ENCODE peak calls at places on chromosome 5, in ten cellular contexts. O, H, I, A, P, B, E, S, N and X are unnamed samples. For H3K4me1, the result is how much of the 10 kb centered on the place peaks cover.

GRCh38 chr5:142472306-142472951 is 147.6 kb upstream of the SPRY4 start:
- DNase-seq in P (peak), E (peak), N (no peak), H (peak), A (no peak), S (no peak), O (peak), B (no peak), I (no peak), X (no peak)

GRCh38 chr5:138979684-138980275 is 104.6 kb upstream of the LRRTM2 start:
- DNase-seq in I (no peak), B (no peak), O (peak), A (no peak), N (no peak), H (no peak), P (no peak), E (no peak), S (no peak), X (no peak)

GRCh38 chr5:159402871-159403270 is 72.6 kb upstream of the IL12B start:
- DNase-seq in H (no peak), O (no peak), P (no peak), I (no peak), A (no peak), N (no peak), E (no peak), B (no peak), S (no peak), X (no peak)

GRCh38 chr5:67806647-67807046 is 408.9 kb upstream of the PIK3R1 start:
- DNase-seq in B (no peak), P (no peak), O (no peak), N (no peak), A (no peak), H (no peak), S (no peak), I (no peak), E (no peak), X (no peak)

GRCh38 chr5:74314906-74315305 is 325.6 kb downstream of the ENC1 start:
- DNase-seq in S (no peak), A (no peak), N (no peak), E (no peak), P (no peak), H (peak), O (no peak), B (no peak), I (no peak), X (no peak)

GRCh38 chr5:149114403-149115312 is 26.6 kb upstream of the ABLIM3 start:
- DNase-seq in E (peak), I (peak), P (peak), N (peak), A (no peak), S (peak), O (peak), B (peak), H (peak), X (no peak)

GRCh38 chr5:130066644-130067043 is 162.4 kb downstream of the CHSY3 start:
- DNase-seq in E (peak), N (peak), O (no peak), P (peak), B (no peak), I (peak), S (no peak), A (peak), H (no peak), X (no peak)

GRCh38 chr5:7941692-7942091 is 72.7 kb downstream of the MTRR start:
- DNase-seq in I (no peak), S (no peak), B (no peak), O (no peak), H (no peak), P (no peak), N (no peak), A (no peak), E (no peak), X (no peak)

GRCh38 chr5:15691536-15691935 is 191.6 kb downstream of the FBXL7 start:
- DNase-seq in B (no peak), O (no peak), S (no peak), A (no peak), H (no peak), I (no peak), E (no peak), P (peak), N (no peak), X (no peak)

GRCh38 chr5:74619308-74619707 is 21.2 kb downstream of the ENC1 start:
- DNase-seq in H (no peak), A (no peak), P (no peak), N (no peak), O (no peak), I (no peak), B (no peak), S (no peak), E (no peak), X (no peak)

GRCh38 chr5:174419523-174420132 is 304.8 kb upstream of the MSX2 start:
- DNase-seq in H (peak), N (peak), O (peak), P (peak), E (peak), S (peak), B (peak), A (peak), I (peak), X (peak)

GRCh38 chr5:65914644-65915196 is 11.7 kb upstream of the ERBIN start:
- DNase-seq in I (no peak), A (no peak), P (no peak), N (no peak), H (no peak), S (no peak), B (no peak), E (peak), O (no peak), X (no peak)

GRCh38 chr5:176723440-176723839 is 76.2 kb downstream of the TSPAN17 start:
- DNase-seq in S (no peak), A (no peak), P (no peak), B (no peak), E (no peak), H (no peak), N (no peak), I (no peak), O (no peak), X (no peak)

GRCh38 chr5:110752953-110753352 is 14.1 kb downstream of the SLC25A46 start:
- DNase-seq in P (no peak), O (no peak), E (no peak), N (no peak), B (no peak), I (no peak), A (no peak), S (no peak), H (no peak), X (no peak)
- H3K27ac ChIP-seq in P (no peak), O (no peak), E (no peak), N (no peak), B (no peak), I (no peak), A (no peak), S (no peak), H (no peak), X (no peak)

DNA sequence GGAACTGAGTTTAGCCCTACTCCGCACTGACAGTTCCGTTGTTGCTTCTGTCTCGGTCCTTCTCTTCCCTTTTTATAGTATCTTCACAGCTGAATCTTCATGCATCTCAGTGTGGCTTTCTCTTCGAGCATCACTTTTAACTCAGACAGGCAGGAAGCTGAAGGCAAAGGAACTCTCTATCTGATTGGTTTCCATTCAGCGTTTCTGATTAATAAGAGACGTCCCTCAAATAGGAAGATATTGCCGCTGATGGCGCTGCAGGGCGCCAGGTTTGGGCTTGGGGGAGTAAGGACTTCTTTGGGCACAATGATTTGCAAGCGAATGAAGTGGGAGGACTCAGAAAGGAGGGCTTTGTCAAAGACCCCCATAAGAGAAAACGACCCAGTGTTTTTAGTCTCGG is at the start of gene CDH9:
- DNase-seq in N (no peak), E (no peak), B (no peak), H (no peak), O (no peak), A (no peak), I (no peak), P (no peak), S (no peak), X (no peak)
- H3K4me1 ChIP-seq in N (under half), E (under half), B (under half), H (under half), O (under half), A (under half), I (under half), P (under half), S (under half), X (under half)

DNA sequence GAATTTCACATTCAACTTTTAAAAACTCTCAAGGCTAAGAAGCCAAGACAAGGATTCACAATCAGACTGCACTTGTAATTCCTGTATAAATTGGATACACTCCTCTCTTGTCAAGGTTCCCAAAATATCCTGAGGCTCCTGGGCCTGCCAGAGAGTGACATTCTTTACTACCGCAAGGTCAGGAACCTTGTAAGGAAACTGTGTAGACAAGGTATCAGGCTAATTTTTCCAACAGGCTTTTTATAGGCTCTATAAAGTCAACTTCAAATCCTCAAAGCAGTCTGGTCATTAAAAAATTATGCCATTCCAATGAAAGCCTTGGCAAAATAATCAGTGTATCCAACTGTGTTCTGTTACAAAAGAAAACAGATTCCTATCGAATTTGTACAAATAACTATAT is 15.5 kb upstream of the PAIP1 start:
- DNase-seq in S (no peak), I (no peak), P (peak), H (no peak), E (no peak), O (no peak), N (no peak), A (no peak), B (no peak), X (no peak)
- H3K27ac ChIP-seq in S (peak), I (peak), P (peak), H (no peak), E (no peak), O (no peak), N (peak), A (peak), B (no peak), X (no peak)

GRCh38 chr5:172745836-172746235 is 25.2 kb downstream of the DUSP1 start:
- DNase-seq in B (no peak), H (no peak), E (no peak), N (no peak), O (no peak), P (no peak), I (no peak), S (no peak), A (no peak), X (no peak)
- H3K4me1 ChIP-seq in B (under half), H (under half), E (under half), N (under half), O (under half), P (under half), I (under half), S (under half), A (under half), X (under half)

DNA sequence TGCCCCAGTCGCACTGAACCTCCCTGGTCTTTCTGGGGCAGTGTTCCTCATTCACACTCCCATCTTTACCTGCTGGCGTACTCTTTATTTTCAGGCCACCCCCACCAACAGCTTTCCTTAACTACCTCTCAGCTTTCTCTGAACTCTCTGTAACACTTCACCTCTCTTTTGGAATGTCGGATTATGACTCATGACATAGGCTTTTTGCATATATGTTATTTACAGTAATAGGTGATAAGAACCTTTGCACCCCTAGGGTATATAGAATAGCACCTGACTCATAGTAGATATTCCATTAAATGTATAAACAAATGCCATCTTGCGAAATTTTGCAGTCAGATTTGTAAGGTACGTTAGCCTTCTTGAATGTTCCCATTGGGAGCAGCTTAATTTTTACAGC is 52.9 kb upstream of the MIER3 start:
- DNase-seq in N (no peak), S (no peak), A (no peak), B (no peak), P (no peak), H (peak), O (no peak), I (no peak), E (peak), X (no peak)
- H3K27ac ChIP-seq in N (no peak), S (no peak), A (no peak), B (no peak), P (no peak), H (peak), O (no peak), I (no peak), E (peak), X (no peak)

GRCh38 chr5:407801-408268 is 35.1 kb upstream of the EXOC3 start:
- DNase-seq in N (no peak), H (peak), E (no peak), P (no peak), O (no peak), I (no peak), B (no peak), A (no peak), S (peak), X (no peak)

GRCh38 chr5:411728-412127 is 31.2 kb upstream of the EXOC3 start:
- DNase-seq in B (no peak), E (no peak), N (no peak), S (no peak), A (no peak), H (no peak), I (no peak), P (no peak), O (no peak), X (no peak)

GRCh38 chr5:407051-407450 is 35.9 kb upstream of the EXOC3 start:
- DNase-seq in P (no peak), A (no peak), S (no peak), O (no peak), H (peak), N (no peak), E (no peak), I (no peak), B (no peak), X (no peak)

GRCh38 chr5:406041-406440 is 36.9 kb upstream of the EXOC3 start:
- DNase-seq in O (no peak), A (no peak), N (no peak), E (no peak), B (no peak), H (no peak), P (no peak), I (no peak), S (no peak), X (no peak)

GRCh38 chr5:410911-411517 is 32.0 kb upstream of the EXOC3 start:
- DNase-seq in E (no peak), I (no peak), N (no peak), H (no peak), P (no peak), O (no peak), A (no peak), B (no peak), S (no peak), X (no peak)
- H3K4me1 ChIP-seq in E (under half), I (under half), N (under half), H (under half), P (under half), O (under half), A (under half), B (under half), S (under half), X (under half)

GRCh38 chr5:181242031-181242451 is 1.7 kb downstream of the RACK1 start:
- DNase-seq in P (peak), H (no peak), E (no peak), S (no peak), I (no peak), A (no peak), B (no peak), N (no peak), O (no peak), X (no peak)

GRCh38 chr5:181239062-181239663 is 4.5 kb downstream of the RACK1 start:
- DNase-seq in B (no peak), S (no peak), A (no peak), N (no peak), E (no peak), H (no peak), O (no peak), I (no peak), P (no peak), X (no peak)

GRCh38 chr5:181243020-181243520 is 636 bp downstream of the RACK1 start:
- DNase-seq in N (no peak), A (no peak), I (no peak), E (peak), B (no peak), S (no peak), P (peak), O (no peak), H (no peak), X (no peak)

GRCh38 chr5:181243521-181244307 is at the start of gene RACK1:
- DNase-seq in N (peak), H (peak), E (peak), O (peak), I (peak), B (peak), A (peak), S (peak), P (peak), X (peak)

GRCh38 chr5:181241393-181241975 is 2.2 kb downstream of the RACK1 start:
- DNase-seq in E (peak), O (peak), A (no peak), P (peak), I (no peak), N (no peak), S (no peak), B (no peak), H (peak), X (no peak)
- H3K27ac ChIP-seq in E (peak), O (peak), A (peak), P (peak), I (peak), N (peak), S (peak), B (no peak), H (peak), X (peak)